ENCODE peak calls at places on chromosomes 3 and 15, in six cellular contexts. C is NCI-H345; T is Peyer's patch; S is erythroblast; N is stimulated activated CD4-positive, alpha-beta T cell treated with anti-CD3 and anti-CD28 coated beads, Interleukin-15, amount 100 ng/mL, for 24 hours; P is activated effector memory CD4-positive, alpha-beta T cell treated with Interleukin-2 at 50 U/mL for 16 hours. G is an unnamed sample.
A peak's percentile ranks its signal among the peaks of the same experiment; 100 is the strongest.

GRCh38 chr3:46642971-46643370 is 30.6 kb downstream of the FAM240A start:
- DNase-seq in C (no peak), T (no peak), S (no peak), N (no peak), P (no peak), G (no peak)

GRCh38 chr15:78726870-78727551 is 84.3 kb downstream of the ADAMTS7 start:
- DNase-seq in C (no peak), T (no peak), S (peak; percentile 47), N (peak; percentile 37), P (no peak), G (no peak)

GRCh38 chr15:73899197-73900128 is 26.1 kb downstream of the TBC1D21 start:
- DNase-seq in C (no peak), T (no peak), S (no peak), N (no peak), P (no peak), G (no peak)

GRCh38 chr3:174270841-174271240 is 588.3 kb upstream of the NAALADL2 start:
- DNase-seq in C (no peak), T (no peak), S (no peak), N (no peak), P (no peak), G (peak; percentile 78)

GRCh38 chr15:58933311-58934113 is at the start of gene SLTM:
- DNase-seq in C (peak; percentile 86), T (peak; percentile 87), S (peak; percentile 98), N (peak; percentile 96), P (peak; percentile 88), G (peak; percentile 84)

GRCh38 chr3:164221297-164221696 is 857.0 kb downstream of the SI start:
- DNase-seq in C (no peak), T (no peak), S (no peak), N (no peak), P (no peak), G (no peak)

GRCh38 chr3:11002456-11002855 is 9.9 kb downstream of the SLC6A1 start:
- DNase-seq in C (no peak), T (no peak), S (no peak), N (no peak), P (no peak), G (no peak)

GRCh38 chr3:60142009-60142408 is 1092.2 kb upstream of the CFAP20DC start:
- DNase-seq in C (no peak), T (no peak), S (no peak), N (no peak), P (no peak), G (no peak)

GRCh38 chr15:82146990-82147461 is 101.2 kb upstream of the MEX3B start:
- DNase-seq in C (no peak), T (no peak), S (peak; percentile 62), N (no peak), P (no peak), G (no peak)

GRCh38 chr3:99624536-99625236 is 13.7 kb upstream of the COL8A1 start:
- DNase-seq in C (no peak), T (no peak), S (no peak), N (no peak), P (no peak), G (no peak)

G was measured in stromal cell of bone marrow.